ENCODE peak calls at places on chromosomes 5 and 9, in nine cellular contexts. One of them, this sample, is unnamed.

GRCh38 chr5:51960617-51961115 is 577.4 kb downstream of the ISL1 start:
- DNase-seq in stomach: no peak
- DNase-seq in body of pancreas: no peak
- DNase-seq in ovary: no peak
- DNase-seq in right lobe of liver: no peak
- DNase-seq in kidney: no peak
- DNase-seq in CD8-positive, alpha-beta memory T cell: no peak
- DNase-seq in adrenal gland: no peak
- DNase-seq in lower lobe of right lung: no peak
- DNase-seq in this sample: no peak

GRCh38 chr5:116766470-116766947 is 191.9 kb upstream of the SEMA6A start:
- DNase-seq in stomach: no peak
- DNase-seq in body of pancreas: no peak
- DNase-seq in ovary: peak
- DNase-seq in right lobe of liver: no peak
- DNase-seq in kidney: no peak
- DNase-seq in CD8-positive, alpha-beta memory T cell: no peak
- DNase-seq in adrenal gland: no peak
- DNase-seq in lower lobe of right lung: no peak
- DNase-seq in this sample: peak

GRCh38 chr9:130539473-130540223 is 39.7 kb upstream of the FUBP3 start:
- DNase-seq in stomach: no peak
- DNase-seq in body of pancreas: no peak
- DNase-seq in ovary: no peak
- DNase-seq in right lobe of liver: no peak
- DNase-seq in kidney: no peak
- DNase-seq in CD8-positive, alpha-beta memory T cell: no peak
- DNase-seq in adrenal gland: peak
- DNase-seq in lower lobe of right lung: no peak
- DNase-seq in this sample: no peak

GRCh38 chr9:100452894-100453293 is 20.1 kb upstream of the TMEFF1 start:
- DNase-seq in stomach: no peak
- DNase-seq in body of pancreas: no peak
- DNase-seq in ovary: no peak
- DNase-seq in right lobe of liver: no peak
- DNase-seq in kidney: no peak
- DNase-seq in CD8-positive, alpha-beta memory T cell: no peak
- DNase-seq in adrenal gland: no peak
- DNase-seq in lower lobe of right lung: no peak
- DNase-seq in this sample: no peak

GRCh38 chr5:22970956-22971618 is 117.9 kb upstream of the CDH12 start:
- DNase-seq in stomach: no peak
- DNase-seq in body of pancreas: no peak
- DNase-seq in ovary: no peak
- DNase-seq in right lobe of liver: no peak
- DNase-seq in kidney: peak
- DNase-seq in CD8-positive, alpha-beta memory T cell: no peak
- DNase-seq in adrenal gland: no peak
- DNase-seq in lower lobe of right lung: no peak
- DNase-seq in this sample: no peak

GRCh38 chr5:113807384-113808053 is 294.0 kb downstream of the YTHDC2 start:
- DNase-seq in stomach: no peak
- DNase-seq in body of pancreas: no peak
- DNase-seq in ovary: peak
- DNase-seq in right lobe of liver: no peak
- DNase-seq in kidney: no peak
- DNase-seq in CD8-positive, alpha-beta memory T cell: no peak
- DNase-seq in adrenal gland: no peak
- DNase-seq in lower lobe of right lung: no peak
- DNase-seq in this sample: no peak

GRCh38 chr5:127887282-127887681 is 184.1 kb downstream of the CCDC192 start:
- DNase-seq in stomach: no peak
- DNase-seq in body of pancreas: no peak
- DNase-seq in ovary: no peak
- DNase-seq in right lobe of liver: no peak
- DNase-seq in kidney: no peak
- DNase-seq in CD8-positive, alpha-beta memory T cell: no peak
- DNase-seq in adrenal gland: no peak
- DNase-seq in lower lobe of right lung: no peak
- DNase-seq in this sample: no peak

GRCh38 chr5:1751864-1752822 is 47.5 kb downstream of the MRPL36 start:
- DNase-seq in stomach: no peak
- DNase-seq in body of pancreas: no peak
- DNase-seq in ovary: no peak
- DNase-seq in right lobe of liver: peak
- DNase-seq in kidney: peak
- DNase-seq in CD8-positive, alpha-beta memory T cell: no peak
- DNase-seq in adrenal gland: no peak
- DNase-seq in lower lobe of right lung: peak
- DNase-seq in this sample: no peak

GRCh38 chr5:147361441-147362175 is 126.8 kb downstream of the STK32A start:
- DNase-seq in stomach: no peak
- DNase-seq in body of pancreas: no peak
- DNase-seq in ovary: no peak
- DNase-seq in right lobe of liver: no peak
- DNase-seq in kidney: no peak
- DNase-seq in CD8-positive, alpha-beta memory T cell: no peak
- DNase-seq in adrenal gland: no peak
- DNase-seq in lower lobe of right lung: no peak
- DNase-seq in this sample: no peak

GRCh38 chr5:137282216-137282615 is 216.9 kb downstream of the SPOCK1 start:
- DNase-seq in stomach: no peak
- DNase-seq in body of pancreas: no peak
- DNase-seq in ovary: no peak
- DNase-seq in right lobe of liver: no peak
- DNase-seq in kidney: no peak
- DNase-seq in CD8-positive, alpha-beta memory T cell: no peak
- DNase-seq in adrenal gland: no peak
- DNase-seq in lower lobe of right lung: no peak
- DNase-seq in this sample: no peak

GRCh38 chr9:34985311-34985899 is 4.1 kb upstream of the DNAJB5 start:
- DNase-seq in stomach: peak
- DNase-seq in body of pancreas: peak
- DNase-seq in ovary: no peak
- DNase-seq in right lobe of liver: no peak
- DNase-seq in kidney: no peak
- DNase-seq in CD8-positive, alpha-beta memory T cell: peak
- DNase-seq in adrenal gland: no peak
- DNase-seq in lower lobe of right lung: no peak
- DNase-seq in this sample: no peak

GRCh38 chr9:94827584-94828304 is 101.2 kb downstream of the AOPEP start:
- DNase-seq in stomach: no peak
- DNase-seq in body of pancreas: no peak
- DNase-seq in ovary: no peak
- DNase-seq in right lobe of liver: peak
- DNase-seq in kidney: no peak
- DNase-seq in CD8-positive, alpha-beta memory T cell: no peak
- DNase-seq in adrenal gland: peak
- DNase-seq in lower lobe of right lung: no peak
- DNase-seq in this sample: no peak
- H3K27ac ChIP-seq in stomach: peak
- H3K27ac ChIP-seq in body of pancreas: peak
- H3K27ac ChIP-seq in ovary: no peak
- H3K27ac ChIP-seq in right lobe of liver: peak
- H3K27ac ChIP-seq in kidney: peak
- H3K27ac ChIP-seq in CD8-positive, alpha-beta memory T cell: no peak
- H3K27ac ChIP-seq in adrenal gland: no peak
- H3K27ac ChIP-seq in lower lobe of right lung: peak
- H3K27ac ChIP-seq in this sample: peak

GRCh38 chr9:101487443-101487855 is 46.2 kb upstream of the RNF20 start:
- DNase-seq in stomach: no peak
- DNase-seq in body of pancreas: no peak
- DNase-seq in ovary: no peak
- DNase-seq in right lobe of liver: no peak
- DNase-seq in kidney: no peak
- DNase-seq in CD8-positive, alpha-beta memory T cell: no peak
- DNase-seq in adrenal gland: no peak
- DNase-seq in lower lobe of right lung: no peak
- DNase-seq in this sample: no peak
- H3K4me3 ChIP-seq in stomach: peak
- H3K4me3 ChIP-seq in body of pancreas: peak
- H3K4me3 ChIP-seq in ovary: peak
- H3K4me3 ChIP-seq in right lobe of liver: no peak
- H3K4me3 ChIP-seq in kidney: peak
- H3K4me3 ChIP-seq in CD8-positive, alpha-beta memory T cell: no peak
- H3K4me3 ChIP-seq in adrenal gland: peak
- H3K4me3 ChIP-seq in lower lobe of right lung: peak
- H3K4me3 ChIP-seq in this sample: no peak

GRCh38 chr9:28620661-28621060 is 1047.4 kb upstream of the C9orf72 start:
- DNase-seq in stomach: no peak
- DNase-seq in body of pancreas: no peak
- DNase-seq in ovary: no peak
- DNase-seq in right lobe of liver: no peak
- DNase-seq in kidney: no peak
- DNase-seq in CD8-positive, alpha-beta memory T cell: no peak
- DNase-seq in adrenal gland: no peak
- DNase-seq in lower lobe of right lung: no peak
- DNase-seq in this sample: no peak

GRCh38 chr9:28624771-28625170 is 1051.5 kb upstream of the C9orf72 start:
- DNase-seq in stomach: no peak
- DNase-seq in body of pancreas: no peak
- DNase-seq in ovary: no peak
- DNase-seq in right lobe of liver: no peak
- DNase-seq in kidney: no peak
- DNase-seq in CD8-positive, alpha-beta memory T cell: no peak
- DNase-seq in adrenal gland: no peak
- DNase-seq in lower lobe of right lung: no peak
- DNase-seq in this sample: no peak

DNA sequence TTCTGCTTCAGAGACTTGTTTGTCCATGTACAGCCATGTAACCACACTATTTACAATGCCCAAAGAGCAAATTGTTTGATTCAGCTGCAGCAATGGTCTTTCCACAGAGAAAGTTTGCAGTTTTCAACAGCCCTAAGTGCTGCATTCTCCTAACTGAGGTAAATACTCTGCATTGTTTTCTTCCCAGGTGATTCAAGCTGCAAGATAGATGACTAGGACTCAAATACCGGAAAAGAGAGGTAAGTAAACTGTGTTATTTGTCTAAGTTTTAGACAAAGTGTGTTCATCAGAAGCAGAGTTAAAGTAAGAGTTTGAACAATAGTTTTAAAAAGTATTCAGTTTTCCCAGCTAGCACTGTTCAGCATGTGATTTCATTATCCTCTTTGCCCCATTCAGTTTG is 1046.7 kb upstream of the C9orf72 start:
- DNase-seq in stomach: no peak
- DNase-seq in body of pancreas: no peak
- DNase-seq in ovary: no peak
- DNase-seq in right lobe of liver: no peak
- DNase-seq in kidney: no peak
- DNase-seq in CD8-positive, alpha-beta memory T cell: no peak
- DNase-seq in adrenal gland: no peak
- DNase-seq in lower lobe of right lung: no peak
- DNase-seq in this sample: no peak
- H3K27ac ChIP-seq in stomach: no peak
- H3K27ac ChIP-seq in body of pancreas: no peak
- H3K27ac ChIP-seq in ovary: no peak
- H3K27ac ChIP-seq in right lobe of liver: no peak
- H3K27ac ChIP-seq in kidney: no peak
- H3K27ac ChIP-seq in CD8-positive, alpha-beta memory T cell: no peak
- H3K27ac ChIP-seq in adrenal gland: no peak
- H3K27ac ChIP-seq in lower lobe of right lung: no peak
- H3K27ac ChIP-seq in this sample: no peak

GRCh38 chr9:121286688-121286972 is 18.7 kb downstream of the GSN start:
- DNase-seq in stomach: no peak
- DNase-seq in body of pancreas: no peak
- DNase-seq in ovary: no peak
- DNase-seq in right lobe of liver: no peak
- DNase-seq in kidney: no peak
- DNase-seq in CD8-positive, alpha-beta memory T cell: no peak
- DNase-seq in adrenal gland: no peak
- DNase-seq in lower lobe of right lung: no peak
- DNase-seq in this sample: no peak

GRCh38 chr9:121285835-121286687 is 18.1 kb downstream of the GSN start:
- DNase-seq in stomach: peak
- DNase-seq in body of pancreas: peak
- DNase-seq in ovary: peak
- DNase-seq in right lobe of liver: no peak
- DNase-seq in kidney: peak
- DNase-seq in CD8-positive, alpha-beta memory T cell: no peak
- DNase-seq in adrenal gland: peak
- DNase-seq in lower lobe of right lung: peak
- DNase-seq in this sample: peak

GRCh38 chr9:121288874-121289553 is 21.1 kb downstream of the GSN start:
- DNase-seq in stomach: peak
- DNase-seq in body of pancreas: peak
- DNase-seq in ovary: peak
- DNase-seq in right lobe of liver: no peak
- DNase-seq in kidney: peak
- DNase-seq in CD8-positive, alpha-beta memory T cell: no peak
- DNase-seq in adrenal gland: peak
- DNase-seq in lower lobe of right lung: peak
- DNase-seq in this sample: peak

GRCh38 chr9:121288557-121288873 is 20.6 kb downstream of the GSN start:
- DNase-seq in stomach: no peak
- DNase-seq in body of pancreas: no peak
- DNase-seq in ovary: no peak
- DNase-seq in right lobe of liver: no peak
- DNase-seq in kidney: no peak
- DNase-seq in CD8-positive, alpha-beta memory T cell: no peak
- DNase-seq in adrenal gland: no peak
- DNase-seq in lower lobe of right lung: no peak
- DNase-seq in this sample: no peak

GRCh38 chr9:121286973-121287721 is 19.2 kb downstream of the GSN start:
- DNase-seq in stomach: peak
- DNase-seq in body of pancreas: peak
- DNase-seq in ovary: peak
- DNase-seq in right lobe of liver: no peak
- DNase-seq in kidney: peak
- DNase-seq in CD8-positive, alpha-beta memory T cell: no peak
- DNase-seq in adrenal gland: peak
- DNase-seq in lower lobe of right lung: peak
- DNase-seq in this sample: peak
- H3K4me3 ChIP-seq in stomach: no peak
- H3K4me3 ChIP-seq in body of pancreas: no peak
- H3K4me3 ChIP-seq in ovary: no peak
- H3K4me3 ChIP-seq in right lobe of liver: no peak
- H3K4me3 ChIP-seq in kidney: no peak
- H3K4me3 ChIP-seq in CD8-positive, alpha-beta memory T cell: no peak
- H3K4me3 ChIP-seq in adrenal gland: no peak
- H3K4me3 ChIP-seq in lower lobe of right lung: peak
- H3K4me3 ChIP-seq in this sample: peak

GRCh38 chr9:113536166-113536482 is 72.6 kb downstream of the RGS3 start:
- DNase-seq in stomach: no peak
- DNase-seq in body of pancreas: no peak
- DNase-seq in ovary: no peak
- DNase-seq in right lobe of liver: no peak
- DNase-seq in kidney: no peak
- DNase-seq in CD8-positive, alpha-beta memory T cell: no peak
- DNase-seq in adrenal gland: no peak
- DNase-seq in lower lobe of right lung: no peak
- DNase-seq in this sample: no peak
- H3K27ac ChIP-seq in stomach: peak
- H3K27ac ChIP-seq in body of pancreas: no peak
- H3K27ac ChIP-seq in ovary: no peak
- H3K27ac ChIP-seq in right lobe of liver: no peak
- H3K27ac ChIP-seq in kidney: no peak
- H3K27ac ChIP-seq in CD8-positive, alpha-beta memory T cell: no peak
- H3K27ac ChIP-seq in adrenal gland: peak
- H3K27ac ChIP-seq in lower lobe of right lung: no peak
- H3K27ac ChIP-seq in this sample: peak

GRCh38 chr9:83406901-83407300 is 131.3 kb downstream of the FRMD3 start:
- DNase-seq in stomach: no peak
- DNase-seq in body of pancreas: no peak
- DNase-seq in ovary: no peak
- DNase-seq in right lobe of liver: no peak
- DNase-seq in kidney: no peak
- DNase-seq in CD8-positive, alpha-beta memory T cell: no peak
- DNase-seq in adrenal gland: peak
- DNase-seq in lower lobe of right lung: peak
- DNase-seq in this sample: no peak
- H3K4me3 ChIP-seq in stomach: no peak
- H3K4me3 ChIP-seq in body of pancreas: no peak
- H3K4me3 ChIP-seq in ovary: no peak
- H3K4me3 ChIP-seq in right lobe of liver: no peak
- H3K4me3 ChIP-seq in kidney: no peak
- H3K4me3 ChIP-seq in CD8-positive, alpha-beta memory T cell: no peak
- H3K4me3 ChIP-seq in adrenal gland: no peak
- H3K4me3 ChIP-seq in lower lobe of right lung: no peak
- H3K4me3 ChIP-seq in this sample: no peak